ENCODE peak calls at places on chromosomes 16 and 17, in four cellular contexts. K, C, W and P are unnamed samples.

GRCh38 chr16:53893731-53894435 is 189.9 kb downstream of the FTO start:
- DNase-seq in C (no peak), W (no peak), K (no peak), P (no peak)

GRCh38 chr16:63461248-63461841 is 1425.1 kb upstream of the CDH8 start:
- DNase-seq in C (no peak), W (peak), K (no peak), P (peak)

GRCh38 chr16:3180445-3180878 is 7.5 kb upstream of the OR1F1 start:
- DNase-seq in C (no peak), K (peak), W (no peak), P (peak)

GRCh38 chr16:16032271-16032979 is 83.0 kb downstream of the ABCC1 start:
- DNase-seq in W (no peak), K (no peak), C (no peak), P (no peak)

GRCh38 chr17:28988475-28988874 is 17.4 kb downstream of the SEZ6 start:
- DNase-seq in K (no peak), C (no peak), W (no peak), P (no peak)

GRCh38 chr17:42997390-42997983 is 732 bp upstream of the RPL27 start:
- DNase-seq in W (no peak), K (no peak), C (no peak), P (no peak)

GRCh38 chr17:30291571-30292489 is at the start of gene BLMH:
- DNase-seq in K (peak), C (no peak), W (peak), P (peak)

GRCh38 chr17:49358638-49359247 is 3.3 kb downstream of the ZNF652 start:
- DNase-seq in W (no peak), K (no peak), C (peak), P (no peak)

GRCh38 chr17:31446195-31446967 is 54.9 kb downstream of the RAB11FIP4 start:
- DNase-seq in K (no peak), C (no peak), W (no peak), P (no peak)

GRCh38 chr16:56814537-56815432 is 50.2 kb upstream of the SLC12A3 start:
- DNase-seq in W (peak), C (no peak), K (no peak), P (no peak)

GRCh38 chr16:84465154-84465553 is 39.3 kb downstream of the MEAK7 start:
- DNase-seq in W (no peak), K (no peak), C (no peak), P (no peak)

GRCh38 chr17:79837888-79838540 is 1.2 kb downstream of the CBX4 start:
- DNase-seq in W (no peak), C (no peak), K (no peak), P (no peak)
- TF ChIP-seq ETV6 in W (no peak), C (no peak), K (no peak), P (no peak)

GRCh38 chr17:32515677-32516383 is 29.0 kb downstream of the CDK5R1 start:
- DNase-seq in W (no peak), K (no peak), C (peak), P (no peak)
- TF ChIP-seq CREB1 in W (no peak), K (no peak), C (peak), P (no peak)

GRCh38 chr17:7557825-7558543 is 566 bp upstream of the TNFSF13 start:
- DNase-seq in C (no peak), W (peak), K (no peak), P (peak)
- TF ChIP-seq ETV6 in C (no peak), W (no peak), K (no peak), P (peak)

GRCh38 chr17:77193653-77194052 is 52.9 kb downstream of the SEC14L1 start:
- DNase-seq in W (no peak), C (no peak), K (no peak), P (no peak)

GRCh38 chr17:77189148-77189547 is 48.4 kb downstream of the SEC14L1 start:
- DNase-seq in C (peak), W (no peak), K (no peak), P (no peak)

GRCh38 chr17:77190561-77190960 is 49.8 kb downstream of the SEC14L1 start:
- DNase-seq in C (no peak), W (no peak), K (no peak), P (no peak)

GRCh38 chr17:77188084-77189066 is 47.6 kb downstream of the SEC14L1 start:
- DNase-seq in C (no peak), K (no peak), W (peak), P (no peak)

GRCh38 chr17:77191266-77191665 is 50.5 kb downstream of the SEC14L1 start:
- DNase-seq in C (no peak), K (no peak), W (no peak), P (no peak)
- TF ChIP-seq CREB1 in C (no peak), K (no peak), W (no peak), P (no peak)